ENCODE peak calls at places on chromosome 13, in five cellular contexts. R, X, G, Y and Z are unnamed samples.

GRCh38 chr13:43573787-43574562 is 212.8 kb downstream of the ENOX1 start:
- DNase-seq in Y (no peak), G (no peak), R (no peak), X (no peak), Z (no peak)

GRCh38 chr13:82216165-82216564 is 1666.1 kb downstream of the SLITRK1 start:
- DNase-seq in X (no peak), G (no peak), Y (no peak), R (no peak), Z (no peak)

GRCh38 chr13:98664924-98665637 is 87.4 kb downstream of the SLC15A1 start:
- DNase-seq in R (no peak), X (no peak), G (no peak), Y (no peak), Z (no peak)

GRCh38 chr13:107900775-107901174 is 314.6 kb downstream of the LIG4 start:
- DNase-seq in G (no peak), Y (no peak), X (no peak), R (no peak), Z (no peak)

GRCh38 chr13:110505594-110505993 is 55.9 kb downstream of the RAB20 start:
- DNase-seq in R (no peak), X (no peak), Y (no peak), G (no peak), Z (no peak)

GRCh38 chr13:102881819-102882686 is 36.2 kb downstream of the ERCC5 start:
- DNase-seq in Y (no peak), G (no peak), R (no peak), X (no peak), Z (no peak)

GRCh38 chr13:39225860-39226259 is 187.6 kb downstream of the NHLRC3 start:
- DNase-seq in G (no peak), R (no peak), X (no peak), Y (no peak), Z (no peak)

GRCh38 chr13:113506025-113506685 is 15.6 kb upstream of the DCUN1D2 start:
- DNase-seq in X (no peak), G (no peak), R (no peak), Y (no peak), Z (no peak)

GRCh38 chr13:44726214-44726613 is 150.1 kb upstream of the TSC22D1 start:
- DNase-seq in Y (peak), R (no peak), G (no peak), X (no peak), Z (no peak)

GRCh38 chr13:109718726-109719125 is 67.7 kb downstream of the IRS2 start:
- DNase-seq in R (no peak), Y (no peak), G (no peak), X (no peak), Z (no peak)

GRCh38 chr13:21033866-21034601 is 27.4 kb downstream of the LATS2 start:
- DNase-seq in X (no peak), R (no peak), Y (no peak), G (no peak), Z (no peak)

GRCh38 chr13:19181621-19182485 is at the start of gene TUBA3C:
- DNase-seq in G (no peak), X (no peak), R (no peak), Y (no peak), Z (no peak)